ENCODE peak calls at places on chromosomes 4 and X, in ten cellular contexts. I, Z, D, Y, V, J, L, R, T and S are unnamed samples.

GRCh38 chr4:17027495-17027894 is 129.1 kb upstream of the LDB2 start:
- DNase-seq in Y (no peak), D (no peak), I (no peak), L (peak), V (peak), T (peak), J (peak), Z (no peak), R (no peak), S (peak)

GRCh38 chr4:151745727-151746231 is 15.0 kb downstream of the GATB start:
- DNase-seq in D (no peak), Z (peak), T (peak), R (no peak), Y (no peak), J (no peak), I (no peak), L (peak), V (peak), S (no peak)

GRCh38 chr4:70365479-70365878 is 4.9 kb downstream of the SMR3A start:
- DNase-seq in Z (no peak), J (no peak), T (no peak), L (no peak), R (no peak), Y (no peak), I (no peak), D (no peak), V (peak), S (no peak)

GRCh38 chr4:52979020-52979419 is 116.9 kb downstream of the RASL11B start:
- DNase-seq in T (no peak), Y (no peak), R (no peak), Z (peak), L (no peak), V (no peak), J (no peak), D (no peak), I (no peak), S (no peak)

GRCh38 chrX:45801554-45801953 is 600.9 kb upstream of the DIPK2B start:
- DNase-seq in D (no peak), J (peak), L (no peak), V (peak), I (no peak), Z (peak), T (peak), R (no peak), Y (no peak), S (no peak)

GRCh38 chrX:119885554-119886428 is 9.9 kb upstream of the AKAP14 start:
- DNase-seq in J (no peak), I (no peak), T (no peak), D (no peak), Z (peak), V (peak), R (no peak), Y (no peak), L (no peak), S (no peak)

GRCh38 chr4:39617534-39617933 is 21.1 kb downstream of the SMIM14 start:
- DNase-seq in J (no peak), D (no peak), R (no peak), Y (no peak), T (no peak), Z (no peak), V (no peak), I (no peak), L (no peak), S (no peak)

GRCh38 chrX:134026732-134027311 is 41.4 kb upstream of the GPC3 start:
- DNase-seq in D (peak), R (peak), Y (peak), I (no peak), T (peak), L (no peak), J (peak), Z (peak), V (peak), S (peak)

GRCh38 chr4:77911091-77911490 is 48.5 kb downstream of the MRPL1 start:
- DNase-seq in V (no peak), T (peak), Y (no peak), J (no peak), D (no peak), R (no peak), I (no peak), Z (no peak), L (no peak), S (no peak)

GRCh38 chr4:31283689-31284088 is 563.5 kb downstream of the PCDH7 start:
- DNase-seq in L (no peak), I (no peak), D (no peak), J (no peak), V (no peak), R (no peak), Z (no peak), T (no peak), Y (no peak), S (no peak)

GRCh38 chrX:153060095-153060445 is 3.8 kb downstream of the PNMA3 start:
- DNase-seq in Z (no peak), D (no peak), J (no peak), I (no peak), V (no peak), L (no peak), T (no peak), R (no peak), Y (no peak), S (no peak)

GRCh38 chr4:114807759-114808404 is 209.3 kb downstream of the UGT8 start:
- DNase-seq in D (no peak), Z (peak), Y (peak), J (peak), T (peak), I (no peak), L (no peak), V (peak), R (peak), S (no peak)

GRCh38 chr4:148444296-148445070 is 2.3 kb upstream of the NR3C2 start:
- DNase-seq in L (no peak), J (no peak), Y (peak), T (peak), R (peak), I (peak), V (no peak), Z (peak), D (peak), S (no peak)

GRCh38 chr4:87073187-87073569 is 138.4 kb downstream of the AFF1 start:
- DNase-seq in D (no peak), J (no peak), Y (no peak), L (no peak), Z (no peak), I (no peak), R (no peak), T (no peak), V (no peak), S (no peak)

GRCh38 chr4:25923745-25924144 is 9.7 kb downstream of the SMIM20 start:
- DNase-seq in I (no peak), Z (no peak), T (no peak), R (no peak), L (no peak), Y (no peak), D (no peak), J (no peak), V (no peak), S (no peak)

GRCh38 chr4:69497081-69497480 is 1.4 kb upstream of the UGT2B4 start:
- DNase-seq in I (no peak), L (no peak), R (no peak), Z (no peak), J (peak), V (peak), Y (no peak), T (peak), D (no peak), S (no peak)

GRCh38 chrX:129661369-129661768 is 6.6 kb upstream of the APLN start:
- DNase-seq in J (no peak), R (no peak), I (no peak), Z (no peak), D (no peak), T (no peak), V (no peak), L (no peak), Y (no peak), S (no peak)

GRCh38 chrX:114472788-114473187 is 111.1 kb upstream of the HTR2C start:
- DNase-seq in Z (peak), J (no peak), L (no peak), T (no peak), V (no peak), D (no peak), R (no peak), Y (no peak), I (no peak), S (no peak)

GRCh38 chr4:55008166-55009056 is 117.0 kb downstream of the KDR start:
- DNase-seq in L (no peak), D (no peak), R (no peak), T (no peak), V (peak), J (no peak), Z (peak), I (no peak), Y (no peak), S (no peak)

GRCh38 chr4:72846280-72847111 is 223.0 kb downstream of the COX18 start:
- DNase-seq in Z (peak), V (no peak), R (peak), D (peak), J (peak), T (peak), I (no peak), Y (no peak), L (no peak), S (peak)

GRCh38 chr4:61500883-61501282 is 300.8 kb downstream of the ADGRL3 start:
- DNase-seq in Z (peak), I (no peak), J (no peak), V (peak), T (peak), R (no peak), D (no peak), Y (no peak), L (no peak), S (no peak)

GRCh38 chrX:153723351-153724251 is 586 bp downstream of the BCAP31 start:
- DNase-seq in Z (peak), I (no peak), L (no peak), T (peak), Y (no peak), V (peak), J (peak), D (no peak), R (peak), S (no peak)

GRCh38 chrX:154097003-154097596 is 417 bp downstream of the MECP2 start:
- DNase-seq in L (no peak), D (peak), I (peak), J (peak), Z (peak), V (peak), T (peak), Y (peak), R (peak), S (peak)

GRCh38 chrX:11380187-11380586 is 87.0 kb downstream of the AMELX start:
- DNase-seq in V (peak), Z (no peak), R (no peak), Y (no peak), L (no peak), J (no peak), D (no peak), T (no peak), I (no peak), S (no peak)

GRCh38 chrX:53357799-53358530 is 64.5 kb downstream of the SMC1A start:
- DNase-seq in Z (peak), L (no peak), I (no peak), D (no peak), T (peak), J (peak), V (peak), R (peak), Y (no peak), S (peak)

GRCh38 chr4:175325230-175325629 is 407.1 kb downstream of the ADAM29 start:
- DNase-seq in L (no peak), V (no peak), D (no peak), T (peak), Z (no peak), J (peak), Y (no peak), R (no peak), I (no peak), S (no peak)

GRCh38 chr4:141102367-141102766 is 30.9 kb downstream of the RNF150 start:
- DNase-seq in Z (no peak), I (no peak), V (peak), D (no peak), T (peak), R (no peak), Y (no peak), J (peak), L (peak), S (peak)

GRCh38 chr4:79044260-79044659 is 105.0 kb upstream of the PAQR3 start:
- DNase-seq in J (no peak), L (no peak), D (no peak), T (no peak), R (no peak), V (no peak), Y (no peak), Z (no peak), I (no peak), S (no peak)

GRCh38 chrX:11890843-11891514 is 132.9 kb downstream of the MSL3 start:
- DNase-seq in R (no peak), Y (no peak), Z (no peak), J (no peak), I (no peak), L (no peak), V (peak), D (no peak), T (no peak), S (no peak)

GRCh38 chr4:86060341-86060740 is 299.5 kb downstream of the MAPK10 start:
- DNase-seq in D (no peak), Y (no peak), J (no peak), Z (no peak), L (no peak), R (no peak), I (no peak), V (no peak), T (no peak), S (no peak)

GRCh38 chrX:15497865-15498264 is 2.7 kb upstream of the BMX start:
- DNase-seq in V (peak), L (no peak), R (peak), T (peak), J (peak), D (peak), Z (peak), Y (peak), I (peak), S (no peak)

GRCh38 chr4:156981262-156981661 is 9.7 kb upstream of the PDGFC start:
- DNase-seq in Y (no peak), Z (no peak), V (no peak), J (no peak), T (no peak), L (no peak), D (no peak), I (no peak), R (no peak), S (no peak)

GRCh38 chr4:156977435-156978160 is 6.0 kb upstream of the PDGFC start:
- DNase-seq in V (peak), L (peak), Z (no peak), R (no peak), J (peak), T (peak), Y (no peak), D (no peak), I (no peak), S (peak)

DNA sequence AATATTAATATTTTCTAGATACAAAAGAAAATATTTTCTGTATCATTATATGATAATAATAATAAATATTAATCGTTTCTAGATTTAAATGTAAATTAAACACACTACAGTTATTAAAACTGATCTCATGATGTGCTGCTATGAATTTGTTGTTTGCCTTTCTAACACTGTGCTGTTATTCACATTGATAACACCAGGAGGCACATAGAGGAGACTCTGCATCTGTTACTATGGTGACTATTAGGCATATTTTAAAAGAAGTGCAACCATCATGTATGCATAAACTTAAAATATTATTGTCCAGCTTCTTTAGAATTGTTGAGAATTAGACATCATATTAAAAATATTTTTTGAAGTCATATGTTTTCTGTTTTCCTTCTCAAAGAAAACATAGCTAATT is 11.8 kb upstream of the PDGFC start:
- DNase-seq in J (no peak), D (no peak), I (no peak), V (peak), Y (no peak), T (no peak), R (no peak), L (no peak), Z (peak), S (no peak)
- TF ChIP-seq CTCF in J (peak), D (peak), I (no peak), V (peak), Y (peak), T (peak), R (peak), L (peak), Z (peak), S (peak)

DNA sequence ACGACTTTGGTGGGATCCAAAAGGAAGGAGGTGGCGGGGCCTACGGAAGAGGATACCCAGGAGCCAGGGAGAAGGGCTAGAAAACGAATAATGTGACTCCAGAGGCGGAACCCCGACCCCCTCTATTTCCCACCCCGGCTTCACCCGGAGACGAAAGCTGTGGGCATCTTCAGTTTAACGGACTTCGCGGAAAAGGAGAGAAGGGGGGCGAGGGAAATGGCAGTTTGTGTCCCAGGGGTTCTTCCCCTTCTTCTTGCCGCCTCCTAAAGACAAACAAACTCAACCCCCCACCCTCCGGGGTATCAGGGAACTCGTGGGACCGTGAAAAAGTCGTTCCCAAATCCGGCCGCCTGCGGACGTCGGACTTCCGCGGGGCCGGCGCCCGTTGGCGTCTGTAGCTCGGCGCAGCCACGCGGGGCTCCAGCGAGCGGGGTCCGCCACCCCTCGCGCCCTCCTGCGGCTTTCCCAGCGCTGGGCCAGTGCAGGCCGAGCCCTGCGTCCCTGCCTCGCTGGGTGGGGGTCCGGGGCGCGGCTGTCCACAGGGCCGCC is 3.6 kb upstream of the LEF1 start:
- DNase-seq in R (peak), D (peak), Y (no peak), T (peak), L (no peak), Z (peak), J (no peak), I (peak), V (peak), S (no peak)
- TF ChIP-seq CTCF in R (peak), D (peak), Y (no peak), T (no peak), L (no peak), Z (no peak), J (no peak), I (no peak), V (no peak), S (no peak)

GRCh38 chrX:51395474-51395806 is 62.8 kb downstream of the NUDT10 start:
- DNase-seq in R (no peak), I (no peak), D (no peak), V (no peak), T (no peak), Z (no peak), L (no peak), J (no peak), Y (no peak), S (no peak)

DNA sequence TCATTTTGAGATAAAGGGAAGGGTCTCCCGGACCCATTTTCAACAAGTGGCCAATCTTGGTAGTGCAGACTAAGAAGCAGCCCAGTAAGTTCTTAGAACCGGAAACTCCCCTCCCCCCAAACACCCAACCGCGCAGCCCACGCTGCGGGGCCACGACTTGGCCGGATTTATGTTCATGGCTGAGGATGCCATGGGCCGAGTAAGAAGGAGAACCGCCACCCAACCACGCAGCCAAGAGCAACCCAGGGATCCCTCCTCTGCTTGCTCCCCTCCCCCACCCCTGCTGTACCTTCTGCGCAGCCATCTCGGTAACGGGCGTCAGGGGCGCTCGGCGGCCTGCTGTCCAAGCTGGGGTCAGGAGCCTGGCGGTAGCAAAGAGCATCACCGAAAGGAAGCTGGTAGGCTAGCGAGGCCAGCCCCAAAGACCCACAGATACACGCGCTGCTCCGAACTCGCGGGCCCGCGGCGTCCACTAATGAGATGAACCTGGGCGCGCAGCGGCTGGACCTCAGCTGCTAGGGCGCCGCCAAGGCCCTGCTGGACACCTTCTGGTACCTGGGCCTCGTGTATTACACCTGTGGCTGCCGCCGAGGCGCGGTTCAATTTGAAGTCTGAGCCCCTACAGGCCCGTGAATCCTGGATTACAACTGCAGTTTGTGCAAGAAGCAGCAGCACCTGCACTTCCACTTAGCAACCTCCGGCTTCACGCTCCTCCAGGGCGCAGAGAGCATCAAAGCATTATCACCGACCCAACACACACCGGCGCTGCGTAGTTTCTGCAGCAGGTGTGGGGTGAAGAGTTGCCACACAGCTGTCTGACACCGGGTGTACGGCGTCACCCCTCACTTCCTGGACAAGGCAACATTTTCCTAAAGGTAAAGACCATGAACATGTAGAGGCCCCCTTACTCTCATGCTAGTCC is 63.4 kb downstream of the NUDT10 start:
- DNase-seq in L (no peak), I (peak), T (peak), Z (peak), D (no peak), R (no peak), J (no peak), V (no peak), Y (peak), S (no peak)
- TF ChIP-seq CTCF in L (no peak), I (peak), T (no peak), Z (peak), D (peak), R (no peak), J (peak), V (no peak), Y (no peak), S (no peak)

GRCh38 chr4:76197971-76198410 is 15.6 kb downstream of the SCARB2 start:
- DNase-seq in V (peak), R (peak), I (no peak), Y (no peak), D (peak), J (peak), T (peak), Z (no peak), L (no peak), S (no peak)

GRCh38 chr4:76197001-76197743 is 16.5 kb downstream of the SCARB2 start:
- DNase-seq in D (no peak), Y (no peak), T (peak), R (no peak), J (peak), Z (no peak), L (no peak), I (no peak), V (no peak), S (no peak)

GRCh38 chr4:76198411-76199237 is 15.0 kb downstream of the SCARB2 start:
- DNase-seq in L (peak), I (no peak), J (peak), Z (peak), T (peak), D (peak), R (peak), Y (peak), V (peak), S (peak)

GRCh38 chr4:76200771-76201224 is 12.8 kb downstream of the SCARB2 start:
- DNase-seq in Y (peak), J (no peak), Z (no peak), V (no peak), L (no peak), T (no peak), R (no peak), I (no peak), D (no peak), S (no peak)

DNA sequence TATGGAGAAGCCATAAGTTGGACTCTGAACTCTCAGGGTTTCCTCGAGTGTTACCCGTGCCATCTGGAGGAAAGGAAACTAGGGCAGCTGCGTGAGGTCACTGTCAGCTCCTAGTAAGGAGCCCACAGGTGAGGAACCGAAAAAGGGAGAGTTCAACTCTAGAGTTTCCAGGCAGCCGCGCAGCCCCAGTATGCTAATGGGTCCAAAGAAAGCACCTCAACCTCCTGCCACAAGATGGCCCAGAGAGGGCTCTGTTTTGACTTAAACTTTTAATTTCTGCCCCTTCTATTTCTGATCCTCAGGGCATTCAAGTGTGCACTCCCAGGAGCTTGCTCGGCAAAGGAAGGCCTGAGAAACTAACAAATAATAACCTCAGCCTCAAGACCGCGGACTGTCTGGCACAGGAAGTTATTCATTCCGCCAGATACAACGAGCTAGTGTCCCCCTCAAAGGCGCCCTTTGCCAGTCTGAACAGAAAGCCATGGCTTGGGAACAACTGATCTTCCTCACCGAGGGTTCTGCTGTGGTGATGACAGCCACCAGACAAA is 13.9 kb downstream of the SCARB2 start:
- DNase-seq in Z (peak), R (no peak), Y (peak), V (peak), T (peak), I (no peak), J (peak), D (no peak), L (no peak), S (no peak)
- TF ChIP-seq CTCF in Z (peak), R (no peak), Y (no peak), V (peak), T (peak), I (no peak), J (peak), D (no peak), L (no peak), S (no peak)